ENCODE peak calls at places on chromosomes 13 and 19, in ten cellular contexts. X is cardiac fibroblast, J is hepatocyte, B is brain microvascular endothelial cell, Z is cardiac muscle cell, M is AG10803, T is fibroblast of the aortic adventitia, S is AG04450, D is GM23338, U is IMR-90. I is an unnamed sample.

GRCh38 chr13:33081666-33082065 is 65.4 kb downstream of the KL start:
- DNase-seq in X (no peak), J (no peak), B (no peak), Z (no peak), M (no peak), T (no peak), S (no peak), D (no peak), U (no peak), I (no peak)

GRCh38 chr13:95547531-95548167 is 4.9 kb upstream of the CLDN10 start:
- DNase-seq in X (no peak), J (no peak), B (no peak), Z (no peak), M (no peak), T (no peak), S (no peak), D (no peak), U (no peak), I (no peak)

GRCh38 chr13:99383511-99383921 is 76.3 kb upstream of the GPR183 start:
- DNase-seq in X (no peak), J (no peak), B (no peak), Z (no peak), M (no peak), T (no peak), S (no peak), D (no peak), U (no peak), I (no peak)

GRCh38 chr19:12800344-12800732 is 1.3 kb downstream of the PRDX2 start:
- DNase-seq in X (no peak), J (no peak), B (no peak), Z (no peak), M (no peak), T (no peak), S (no peak), D (no peak), U (no peak), I (no peak)

GRCh38 chr19:12782174-12782423 is 6.7 kb upstream of the HOOK2 start:
- DNase-seq in X (no peak), J (no peak), B (no peak), Z (no peak), M (no peak), T (no peak), S (no peak), D (no peak), U (no peak), I (no peak)

GRCh38 chr13:68378294-68378693 is 1148.2 kb upstream of the PCDH9 start:
- DNase-seq in X (no peak), J (no peak), B (no peak), Z (no peak), M (no peak), T (no peak), S (no peak), D (no peak), U (no peak), I (no peak)

GRCh38 chr19:43439183-43440063 is 24.7 kb downstream of the TEX101 start:
- DNase-seq in X (peak; percentile 88), J (no peak), B (no peak), Z (peak; percentile 28), M (peak; percentile 91), T (peak; percentile 80), S (no peak), D (no peak), U (no peak), I (no peak)

GRCh38 chr13:51000058-51000457 is 90.5 kb downstream of the RNASEH2B start:
- DNase-seq in X (no peak), J (no peak), B (no peak), Z (no peak), M (no peak), T (no peak), S (no peak), D (no peak), U (no peak), I (no peak)

GRCh38 chr13:70357031-70357430 is 248.8 kb upstream of the KLHL1 start:
- DNase-seq in X (no peak), J (no peak), B (no peak), Z (no peak), M (no peak), T (no peak), S (no peak), D (no peak), U (no peak), I (no peak)

GRCh38 chr13:70347947-70348620 is 239.8 kb upstream of the KLHL1 start:
- DNase-seq in X (no peak), J (no peak), B (no peak), Z (no peak), M (no peak), T (no peak), S (no peak), D (no peak), U (no peak), I (no peak)

DNA sequence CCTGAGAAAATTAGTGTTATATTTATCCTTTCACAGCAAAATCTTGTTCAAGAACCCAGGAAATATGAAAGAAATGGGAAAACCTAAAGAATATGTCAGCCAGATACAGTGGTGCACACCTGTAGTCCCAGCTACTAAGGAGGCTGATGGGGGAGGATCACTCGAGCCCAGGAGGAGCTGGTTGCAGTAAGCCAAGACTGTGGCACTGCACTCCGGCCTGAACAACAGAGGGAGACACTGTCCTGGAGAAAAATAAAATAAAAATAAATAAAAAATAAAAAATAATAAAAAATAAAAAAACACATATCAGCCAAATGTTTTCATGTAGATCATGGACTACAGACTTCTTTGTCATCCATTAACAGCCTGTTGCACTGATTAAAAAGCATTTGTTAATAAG is 244.8 kb upstream of the KLHL1 start:
- DNase-seq in X (no peak), J (no peak), B (no peak), Z (no peak), M (no peak), T (no peak), S (no peak), D (peak; percentile 26), U (no peak), I (no peak)
- TF ChIP-seq CTCF in X (no peak), J (peak; percentile 23), B (peak; percentile 17), Z (no peak), M (no peak), T (no peak), S (no peak), D (no peak), U (no peak), I (no peak)

GRCh38 chr19:41428481-41428859 is 1.3 kb upstream of the B3GNT8 start:
- DNase-seq in X (no peak), J (no peak), B (no peak), Z (no peak), M (no peak), T (no peak), S (no peak), D (no peak), U (no peak), I (no peak)
- H3K4me3 ChIP-seq in X (no peak overlapping the region), J (peak overlapping the region; percentile 32), B (no peak overlapping the region), Z (peak overlapping the region; percentile 7), M (peak overlapping the region; percentile 65), T (peak overlapping the region; percentile 58), S (no peak overlapping the region), D (peak overlapping the region; percentile 68), U (no peak overlapping the region), I (peak overlapping the region; percentile 57)

GRCh38 chr13:65921933-65922332 is 1308.2 kb downstream of the PCDH9 start:
- DNase-seq in X (peak; percentile 80), J (no peak), B (no peak), Z (peak; percentile 22), M (no peak), T (no peak), S (no peak), D (no peak), U (no peak), I (no peak)

GRCh38 chr13:65932587-65933239 is 1297.4 kb downstream of the PCDH9 start:
- DNase-seq in X (peak; percentile 62), J (no peak), B (no peak), Z (no peak), M (no peak), T (peak; percentile 36), S (no peak), D (no peak), U (peak; percentile 7), I (no peak)

GRCh38 chr13:65932013-65932412 is 1298.1 kb downstream of the PCDH9 start:
- DNase-seq in X (no peak), J (no peak), B (no peak), Z (no peak), M (no peak), T (no peak), S (no peak), D (no peak), U (no peak), I (no peak)

GRCh38 chr13:65929436-65929835 is 1300.7 kb downstream of the PCDH9 start:
- DNase-seq in X (peak; percentile 23), J (no peak), B (no peak), Z (no peak), M (no peak), T (no peak), S (peak; percentile 37), D (no peak), U (peak; percentile 86), I (no peak)

DNA sequence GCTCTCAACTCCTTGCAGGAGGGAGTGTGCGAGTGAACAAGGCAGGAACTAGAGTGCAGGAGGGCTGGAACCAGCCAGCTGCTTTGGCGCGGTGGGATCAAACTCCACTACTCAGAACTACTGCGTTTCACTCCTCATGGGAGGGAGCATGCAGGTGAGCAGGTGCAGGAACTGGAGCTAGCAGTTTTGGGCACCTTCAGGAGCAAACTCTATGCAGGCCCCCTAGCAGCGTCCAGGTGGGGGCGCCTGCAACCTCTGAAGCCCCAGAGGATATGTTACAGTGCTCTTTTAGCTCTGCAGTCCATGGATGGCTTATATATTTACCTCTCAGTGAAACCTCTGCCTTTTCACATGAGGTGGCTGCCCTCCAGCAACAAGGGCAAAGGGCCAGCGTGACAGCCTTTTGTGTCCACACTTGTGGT is 1303.4 kb downstream of the PCDH9 start:
- DNase-seq in X (no peak), J (peak; percentile 21), B (no peak), Z (peak; percentile 37), M (no peak), T (no peak), S (no peak), D (peak; percentile 75), U (no peak), I (peak; percentile 20)
- TF ChIP-seq CTCF in X (peak; percentile 29), J (peak; percentile 20), B (peak; percentile 52), Z (peak; percentile 61), M (no peak), T (no peak), S (peak; percentile 24), D (peak; percentile 59), U (no peak), I (no peak)

GRCh38 chr19:46660601-46661019 is 372 bp downstream of the DACT3 start:
- DNase-seq in X (no peak), J (no peak), B (no peak), Z (no peak), M (no peak), T (no peak), S (no peak), D (peak; percentile 40), U (no peak), I (peak; percentile 42)

GRCh38 chr19:46659151-46660007 is 1.6 kb downstream of the DACT3 start:
- DNase-seq in X (no peak), J (peak; percentile 61), B (no peak), Z (peak; percentile 50), M (peak; percentile 32), T (peak; percentile 16), S (no peak), D (peak; percentile 78), U (no peak), I (peak; percentile 38)

GRCh38 chr19:46661735-46662592 is 982 bp upstream of the DACT3 start:
- DNase-seq in X (peak; percentile 95), J (peak; percentile 95), B (peak; percentile 88), Z (peak; percentile 95), M (peak; percentile 89), T (peak; percentile 93), S (peak; percentile 77), D (peak; percentile 95), U (peak; percentile 90), I (peak; percentile 81)

GRCh38 chr19:46661020-46661731 is at the start of gene DACT3:
- DNase-seq in X (peak; percentile 100), J (peak; percentile 100), B (peak; percentile 100), Z (peak; percentile 100), M (peak; percentile 100), T (peak; percentile 99), S (peak; percentile 100), D (peak; percentile 100), U (peak; percentile 100), I (peak; percentile 100)

GRCh38 chr19:46660008-46660517 is 919 bp downstream of the DACT3 start:
- DNase-seq in X (no peak), J (peak; percentile 72), B (no peak), Z (peak; percentile 43), M (no peak), T (peak; percentile 25), S (no peak), D (peak; percentile 78), U (no peak), I (no peak)
- H3K4me3 ChIP-seq in X (peak overlapping the region; percentile 73), J (peak overlapping the region; percentile 19), B (peak overlapping the region; percentile 52), Z (peak overlapping the region; percentile 85), M (peak overlapping the region; percentile 71), T (peak overlapping the region; percentile 85), S (peak overlapping the region; percentile 67), D (peak overlapping the region; percentile 82), U (peak overlapping the region; percentile 64), I (peak overlapping the region; percentile 53)